ENCODE peak calls at places on chromosome 10, in eight cellular contexts. H is K562, Z is heart left ventricle, X is A549, W is testis, I is GM23248, M is right lobe of liver, J is tibial artery. S is an unnamed sample.
A peak's percentile ranks its signal among the peaks of the same experiment; 100 is the strongest.

GRCh38 chr10:92851003-92851402 is 2.7 kb downstream of the EXOC6 start:
- DNase-seq in M (no peak), W (no peak), I (no peak), J (no peak), Z (no peak), H (no peak), X (no peak), S (no peak)

GRCh38 chr10:12869427-12869826 is 132.1 kb downstream of the CCDC3 start:
- DNase-seq in Z (no peak), M (no peak), W (no peak), H (no peak), X (no peak), I (no peak), J (no peak), S (no peak)

GRCh38 chr10:119449760-119450461 is 92.6 kb downstream of the RGS10 start:
- DNase-seq in Z (no peak), M (peak; percentile 32), J (peak; percentile 92), W (peak; percentile 39), I (peak; percentile 100), X (no peak), H (no peak), S (peak; percentile 29)

GRCh38 chr10:79438699-79439085 is 6.7 kb downstream of the ZCCHC24 start:
- DNase-seq in W (no peak), H (no peak), I (no peak), Z (no peak), J (no peak), M (no peak), X (no peak), S (no peak)

GRCh38 chr10:42985436-42986316 is 91.2 kb upstream of the RET start:
- DNase-seq in Z (peak; percentile 11), M (no peak), X (no peak), H (no peak), W (no peak), I (no peak), J (no peak), S (no peak)

GRCh38 chr10:124739119-124739921 is 4.9 kb downstream of the FAM53B start:
- DNase-seq in W (no peak), I (no peak), H (no peak), M (no peak), X (no peak), Z (no peak), J (no peak), S (no peak)

GRCh38 chr10:79298403-79299244 is 48.6 kb upstream of the PPIF start:
- DNase-seq in I (peak; percentile 100), H (peak; percentile 79), J (peak; percentile 80), Z (no peak), M (no peak), W (no peak), X (peak; percentile 87), S (no peak)

GRCh38 chr10:123675811-123676210 is 9.7 kb downstream of the GPR26 start:
- DNase-seq in J (no peak), Z (no peak), M (no peak), W (no peak), X (no peak), H (no peak), I (no peak), S (no peak)

GRCh38 chr10:58326967-58327381 is 7.8 kb upstream of the UBE2D1 start:
- DNase-seq in W (peak; percentile 28), I (peak; percentile 90), J (peak; percentile 47), X (no peak), M (peak; percentile 52), H (no peak), Z (peak; percentile 41), S (peak; percentile 10)

GRCh38 chr10:77163670-77164348 is 473.8 kb downstream of the KCNMA1 start:
- DNase-seq in W (no peak), J (peak; percentile 62), M (no peak), I (peak; percentile 99), X (peak; percentile 67), H (no peak), Z (no peak), S (peak; percentile 18)

DNA sequence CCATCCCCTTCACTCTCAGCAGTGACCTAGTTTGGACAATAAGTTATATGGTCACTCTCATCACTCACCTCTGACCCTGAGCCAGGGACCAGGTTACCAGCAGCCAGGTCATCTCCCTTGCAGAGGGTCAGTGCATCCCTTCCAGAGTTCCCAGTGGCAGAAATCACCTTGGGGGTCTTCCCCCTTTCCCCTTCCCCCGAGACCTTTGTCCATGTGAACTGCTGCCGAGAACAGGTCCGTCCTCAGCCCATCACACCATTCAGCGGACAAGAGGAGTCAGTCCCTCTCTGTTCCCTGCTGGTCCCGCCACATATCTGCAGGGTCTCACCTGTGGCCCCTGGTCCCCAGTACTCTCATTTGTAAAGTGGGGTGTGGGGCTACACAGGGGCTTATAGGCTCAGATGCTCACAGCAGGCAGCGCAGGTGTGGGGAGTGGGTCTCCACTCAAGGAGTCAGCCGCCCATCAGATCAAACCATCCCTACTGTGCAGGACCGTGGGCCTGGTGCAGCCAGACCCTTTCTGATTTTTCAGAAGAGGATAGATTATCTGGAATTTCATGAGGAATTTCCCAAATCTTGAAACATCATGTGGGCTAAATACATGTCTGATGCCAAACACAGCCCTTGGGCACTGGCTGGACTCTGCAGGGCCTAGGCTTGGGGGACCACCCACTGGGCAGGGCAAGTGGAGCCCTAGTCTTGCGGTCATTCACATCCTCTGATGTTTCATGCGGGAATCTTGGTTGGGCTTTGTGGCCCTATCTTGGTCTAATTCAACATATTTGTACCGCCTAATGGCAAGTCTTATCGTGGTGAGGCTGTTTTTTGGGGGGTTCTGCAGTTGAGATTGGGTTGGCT is 6.4 kb downstream of the DEPP1 start:
- DNase-seq in I (no peak), J (no peak), H (no peak), Z (no peak), M (no peak), X (no peak), W (no peak), S (no peak)
- H3K4me1 ChIP-seq in I (peaks cover 4% of the 10 kb centered on the region), J (peaks cover 58% of the 10 kb centered on the region), H (peaks cover 10% of the 10 kb centered on the region), Z (peaks cover 62% of the 10 kb centered on the region), M (peaks cover 53% of the 10 kb centered on the region), X (peaks cover 13% of the 10 kb centered on the region), W (peaks cover 34% of the 10 kb centered on the region), S (peaks cover 74% of the 10 kb centered on the region)

DNA sequence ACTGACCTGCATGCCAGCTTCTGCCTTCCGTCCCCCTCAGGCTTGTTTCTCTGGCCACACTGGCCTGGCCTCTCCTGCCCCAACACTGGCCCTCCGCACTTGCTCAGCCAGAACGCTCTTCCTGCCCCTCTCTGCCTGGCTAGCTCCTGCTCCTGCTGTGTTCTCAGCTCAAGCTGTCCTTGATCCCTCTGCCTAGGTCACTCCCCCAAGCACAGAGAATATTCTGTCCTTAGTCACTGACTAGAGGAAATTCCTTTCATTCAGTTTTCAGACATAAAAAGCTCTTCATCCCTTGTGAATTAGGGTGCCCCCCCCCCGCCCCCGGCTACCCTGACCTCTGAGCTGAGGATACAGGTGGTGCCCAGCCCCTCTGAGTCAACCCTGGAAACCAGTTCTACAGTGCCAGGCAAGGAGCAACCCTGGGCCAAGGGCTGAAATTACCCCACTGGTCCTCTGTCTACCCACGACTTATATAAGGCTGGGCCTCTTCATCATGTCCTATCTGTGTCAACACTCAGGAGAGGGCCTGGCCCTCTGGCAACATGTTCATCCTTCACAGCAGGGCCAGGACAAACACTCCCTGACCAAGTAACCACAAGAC is 6.6 kb upstream of the SGPL1 start:
- DNase-seq in H (no peak), X (no peak), J (no peak), Z (no peak), W (peak; percentile 64), M (no peak), I (peak; percentile 32), S (no peak)
- H3K4me1 ChIP-seq in H (peaks cover 4% of the 10 kb centered on the region), X (peaks cover 4% of the 10 kb centered on the region), J (no peaks in the 10 kb centered on the region), Z (no peaks in the 10 kb centered on the region), W (peaks cover 19% of the 10 kb centered on the region), M (no peaks in the 10 kb centered on the region), I (peaks cover 18% of the 10 kb centered on the region), S (no peaks in the 10 kb centered on the region)

GRCh38 chr10:5584895-5585516 is 60.2 kb downstream of the CALML3 start:
- DNase-seq in J (no peak), I (peak; percentile 98), X (peak; percentile 67), W (no peak), M (no peak), H (no peak), Z (no peak), S (no peak)
- H3K4me1 ChIP-seq in J (peaks cover 34% of the 10 kb centered on the region), I (peaks cover 30% of the 10 kb centered on the region), X (peaks cover 49% of the 10 kb centered on the region), W (no peaks in the 10 kb centered on the region), M (no peaks in the 10 kb centered on the region), H (peaks cover 10% of the 10 kb centered on the region), Z (peaks cover 11% of the 10 kb centered on the region), S (peaks cover 8% of the 10 kb centered on the region)

GRCh38 chr10:672992-673391 is 16.5 kb downstream of the DIP2C start:
- DNase-seq in H (no peak), M (no peak), J (no peak), I (no peak), Z (no peak), W (no peak), X (no peak), S (no peak)
- H3K4me1 ChIP-seq in H (no peaks in the 10 kb centered on the region), M (no peaks in the 10 kb centered on the region), J (peaks cover 25% of the 10 kb centered on the region), I (peaks cover 9% of the 10 kb centered on the region), Z (peaks cover 18% of the 10 kb centered on the region), W (no peaks in the 10 kb centered on the region), X (peaks cover 4% of the 10 kb centered on the region), S (no peaks in the 10 kb centered on the region)

DNA sequence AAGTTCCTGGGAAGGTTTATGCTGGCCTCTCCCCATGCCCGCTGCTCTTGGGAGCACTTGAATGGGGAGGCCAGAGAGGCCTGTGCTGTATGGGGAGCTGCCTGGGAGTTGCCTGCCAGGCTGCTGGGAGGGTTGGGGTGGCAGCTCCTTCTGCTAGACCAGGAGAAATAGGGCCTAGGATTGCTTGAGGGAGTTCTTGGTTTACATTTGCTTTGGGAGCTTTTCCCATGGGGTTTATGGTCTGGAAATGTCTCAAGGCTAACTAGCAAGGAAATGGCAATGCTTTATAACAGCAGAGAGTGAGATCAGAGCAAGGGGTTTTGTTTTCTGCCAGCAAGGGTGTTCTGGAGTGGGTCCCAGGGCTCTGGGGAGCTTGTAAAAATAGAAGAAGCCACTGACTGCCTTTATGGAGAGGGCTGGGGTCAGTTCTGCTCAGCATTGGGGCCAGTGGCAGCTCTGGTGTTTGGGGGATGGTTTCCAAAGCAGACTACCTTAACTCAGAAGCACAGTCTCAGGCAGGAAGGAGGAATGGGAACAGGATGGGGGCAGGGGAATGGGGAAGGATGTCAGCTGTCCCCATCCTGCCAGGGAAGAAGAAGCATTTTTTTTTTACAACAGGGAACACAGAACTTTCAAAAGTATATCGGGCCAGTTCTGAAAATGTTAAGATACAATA is 28.6 kb downstream of the TSPAN15 start:
- DNase-seq in X (no peak), W (no peak), I (peak; percentile 16), M (no peak), Z (peak; percentile 40), J (peak; percentile 47), H (no peak), S (no peak)
- H3K4me1 ChIP-seq in X (peaks cover 23% of the 10 kb centered on the region), W (peaks cover 5% of the 10 kb centered on the region), I (peaks cover 6% of the 10 kb centered on the region), M (no peaks in the 10 kb centered on the region), Z (peaks cover 58% of the 10 kb centered on the region), J (peaks cover 62% of the 10 kb centered on the region), H (no peaks in the 10 kb centered on the region), S (peaks cover 17% of the 10 kb centered on the region)

S was measured in body of pancreas.